ENCODE peak calls at places on chromosomes 5 and 9, in four cellular contexts. One of them, this sample, is unnamed.

GRCh38 chr5:131323378-131323777 is 59.5 kb downstream of the CDC42SE2 start:
- DNase-seq in heart right ventricle: no peak
- DNase-seq in T-helper 17 cell: no peak
- DNase-seq in SK-MEL-5: no peak
- DNase-seq in this sample: no peak

GRCh38 chr9:18689881-18690280 is 215.9 kb downstream of the ADAMTSL1 start:
- DNase-seq in heart right ventricle: no peak
- DNase-seq in T-helper 17 cell: no peak
- DNase-seq in SK-MEL-5: no peak
- DNase-seq in this sample: no peak

GRCh38 chr5:181160-181559 is 10.1 kb upstream of the LRRC14B start:
- DNase-seq in heart right ventricle: no peak
- DNase-seq in T-helper 17 cell: no peak
- DNase-seq in SK-MEL-5: no peak
- DNase-seq in this sample: no peak

GRCh38 chr9:18427691-18428090 is 46.3 kb upstream of the ADAMTSL1 start:
- DNase-seq in heart right ventricle: no peak
- DNase-seq in T-helper 17 cell: no peak
- DNase-seq in SK-MEL-5: no peak
- DNase-seq in this sample: no peak

GRCh38 chr9:94952553-94953373 is 226.3 kb downstream of the AOPEP start:
- DNase-seq in heart right ventricle: no peak
- DNase-seq in T-helper 17 cell: no peak
- DNase-seq in SK-MEL-5: no peak
- DNase-seq in this sample: no peak

GRCh38 chr5:41240985-41241384 is 27.7 kb upstream of the C6 start:
- DNase-seq in heart right ventricle: no peak
- DNase-seq in T-helper 17 cell: no peak
- DNase-seq in SK-MEL-5: no peak
- DNase-seq in this sample: no peak

GRCh38 chr5:102531506-102531905 is 32.7 kb upstream of the SLCO6A1 start:
- DNase-seq in heart right ventricle: no peak
- DNase-seq in T-helper 17 cell: no peak
- DNase-seq in SK-MEL-5: no peak
- DNase-seq in this sample: no peak

GRCh38 chr9:127194881-127195713 is 69.5 kb upstream of the GARNL3 start:
- DNase-seq in heart right ventricle: no peak
- DNase-seq in T-helper 17 cell: no peak
- DNase-seq in SK-MEL-5: no peak
- DNase-seq in this sample: no peak

GRCh38 chr5:163460562-163461176 is at the start of gene HMMR:
- DNase-seq in heart right ventricle: no peak
- DNase-seq in T-helper 17 cell: no peak
- DNase-seq in SK-MEL-5: no peak
- DNase-seq in this sample: no peak

GRCh38 chr5:74938250-74938649 is 72.1 kb upstream of the FAM169A start:
- DNase-seq in heart right ventricle: no peak
- DNase-seq in T-helper 17 cell: no peak
- DNase-seq in SK-MEL-5: no peak
- DNase-seq in this sample: no peak

GRCh38 chr5:74145904-74146303 is 494.6 kb downstream of the ENC1 start:
- DNase-seq in heart right ventricle: no peak
- DNase-seq in T-helper 17 cell: no peak
- DNase-seq in SK-MEL-5: no peak
- DNase-seq in this sample: no peak